ENCODE peak calls at places on chromosomes 11 and 22, in seven cellular contexts. X is fibroblast of lung; G is prostate gland; B is stomach; Y is CD4-positive, CD25-positive, alpha-beta regulatory T cell; C is heart left ventricle; H is CD8-positive, alpha-beta memory T cell. Z is an unnamed sample.

GRCh38 chr11:75760710-75761493 is 7.7 kb upstream of the DGAT2 start:
- DNase-seq in H (no peak), X (peak; percentile 46), G (no peak), C (no peak), B (no peak), Y (no peak), Z (no peak)

GRCh38 chr22:31328545-31328960 is 17.6 kb downstream of the PATZ1 start:
- DNase-seq in B (no peak), H (no peak), X (no peak), C (no peak), G (no peak), Y (no peak), Z (no peak)

GRCh38 chr11:29025001-29025400 is 916.8 kb downstream of the METTL15 start:
- DNase-seq in X (no peak), C (no peak), G (no peak), H (no peak), B (no peak), Y (no peak), Z (no peak)

GRCh38 chr11:114057605-114058004 is 1.9 kb upstream of the ZBTB16 start:
- DNase-seq in X (no peak), C (no peak), H (no peak), B (no peak), Y (no peak), G (no peak), Z (no peak)

GRCh38 chr11:111765320-111765983 is 737 bp downstream of the PPP2R1B start:
- DNase-seq in X (peak; percentile 12), G (peak; percentile 14), H (no peak), B (no peak), Y (peak; percentile 22), C (no peak), Z (no peak)

GRCh38 chr11:34356576-34356917 is 1.3 kb downstream of the ABTB2 start:
- DNase-seq in B (no peak), X (peak; percentile 47), C (peak; percentile 27), Y (peak; percentile 7), G (no peak), H (no peak), Z (no peak)

GRCh38 chr11:132895340-132895739 is 637.0 kb downstream of the OPCML start:
- DNase-seq in Y (no peak), X (peak; percentile 87), G (no peak), H (no peak), C (no peak), B (no peak), Z (no peak)

GRCh38 chr22:47784367-47784983 is 1022.0 kb downstream of the TBC1D22A start:
- DNase-seq in B (no peak), G (no peak), H (no peak), X (no peak), C (no peak), Y (no peak), Z (no peak)

GRCh38 chr11:118791961-118792578 is 1.1 kb upstream of the DDX6 start:
- DNase-seq in Y (peak; percentile 57), X (no peak), B (peak; percentile 37), H (peak; percentile 14), G (peak; percentile 28), C (peak; percentile 32), Z (no peak)

GRCh38 chr11:116918925-116919653 is 81.7 kb upstream of the APOA1 start:
- DNase-seq in B (no peak), G (no peak), Y (no peak), X (no peak), C (no peak), H (no peak), Z (no peak)

GRCh38 chr11:99069831-99070444 is 49.2 kb downstream of the CNTN5 start:
- DNase-seq in Y (no peak), C (no peak), G (no peak), B (no peak), H (no peak), X (peak; percentile 9), Z (no peak)

GRCh38 chr11:108368134-108368533 is 99.2 kb downstream of the C11orf65 start:
- DNase-seq in C (no peak), X (no peak), Y (no peak), H (no peak), B (no peak), G (no peak), Z (no peak)

GRCh38 chr11:9231848-9232177 is 33.3 kb downstream of the DENND5A start:
- DNase-seq in B (no peak), X (peak; percentile 81), C (no peak), H (no peak), Y (peak; percentile 49), G (no peak), Z (no peak)

GRCh38 chr11:68036717-68037239 is 2.0 kb upstream of the TCIRG1 start:
- DNase-seq in C (peak; percentile 68), B (peak; percentile 79), X (no peak), H (no peak), Y (peak; percentile 60), G (no peak), Z (no peak)

GRCh38 chr11:35584321-35584720 is 33.9 kb upstream of the FJX1 start:
- DNase-seq in C (no peak), Y (no peak), H (no peak), B (no peak), G (no peak), X (peak; percentile 83), Z (no peak)

GRCh38 chr11:28860898-28861297 is 752.7 kb downstream of the METTL15 start:
- DNase-seq in X (peak; percentile 63), B (no peak), Y (no peak), H (no peak), C (no peak), G (no peak), Z (no peak)

GRCh38 chr11:45333506-45333971 is 47.4 kb upstream of the SYT13 start:
- DNase-seq in B (peak; percentile 37), Y (no peak), H (no peak), X (peak; percentile 85), C (peak; percentile 61), G (no peak), Z (no peak)

GRCh38 chr22:24176630-24177029 is 4.7 kb upstream of the SUSD2 start:
- DNase-seq in H (no peak), C (peak; percentile 75), G (no peak), B (no peak), Y (no peak), X (no peak), Z (no peak)
- H3K36me3 ChIP-seq in H (peaks cover 18% of the 10 kb centered on the region), C (no peaks in the 10 kb centered on the region), G (peaks cover 8% of the 10 kb centered on the region), B (peaks cover 30% of the 10 kb centered on the region), Y (peaks cover 42% of the 10 kb centered on the region), X (peaks cover 20% of the 10 kb centered on the region), Z (peaks cover 73% of the 10 kb centered on the region)

GRCh38 chr22:22687638-22688500 is 43.5 kb downstream of the GGTLC2 start:
- DNase-seq in G (no peak), H (no peak), C (no peak), Y (peak; percentile 32), B (peak; percentile 34), X (peak; percentile 72), Z (no peak)

GRCh38 chr22:22684605-22685561 is 40.5 kb downstream of the GGTLC2 start:
- DNase-seq in X (peak; percentile 90), G (no peak), B (no peak), Y (peak; percentile 6), C (no peak), H (no peak), Z (no peak)

GRCh38 chr22:22683668-22684361 is 39.4 kb downstream of the GGTLC2 start:
- DNase-seq in B (no peak), C (no peak), G (no peak), H (no peak), Y (no peak), X (no peak), Z (no peak)

GRCh38 chr22:22682807-22683667 is 38.6 kb downstream of the GGTLC2 start:
- DNase-seq in H (no peak), X (peak; percentile 43), G (no peak), B (no peak), C (no peak), Y (no peak), Z (no peak)

DNA sequence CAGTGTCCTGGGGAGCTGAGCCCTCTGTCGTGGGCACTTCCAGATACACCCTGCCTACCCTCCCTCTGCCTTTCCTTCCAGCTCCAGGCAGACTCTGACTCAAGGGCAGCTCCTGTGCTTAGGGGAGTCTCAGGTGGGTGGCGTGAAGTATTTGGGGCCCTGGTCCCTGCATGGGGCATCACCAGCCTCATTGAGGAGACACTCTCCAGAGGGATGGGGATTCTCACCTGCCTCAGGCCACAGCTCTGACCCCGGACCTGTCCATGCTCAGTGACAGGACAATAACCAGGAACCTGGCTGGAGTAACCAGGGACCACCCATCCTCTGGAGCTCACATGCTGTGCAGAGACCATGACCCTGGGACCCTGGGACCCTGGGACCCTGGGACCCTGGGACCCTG is 41.2 kb downstream of the GGTLC2 start:
- DNase-seq in X (no peak), G (no peak), H (no peak), C (no peak), Y (no peak), B (no peak), Z (no peak)
- H3K4me1 ChIP-seq in X (peaks cover 6% of the 10 kb centered on the region), G (no peaks in the 10 kb centered on the region), H (no peaks in the 10 kb centered on the region), C (no peaks in the 10 kb centered on the region), Y (no peaks in the 10 kb centered on the region), B (no peaks in the 10 kb centered on the region), Z (no peaks in the 10 kb centered on the region)

DNA sequence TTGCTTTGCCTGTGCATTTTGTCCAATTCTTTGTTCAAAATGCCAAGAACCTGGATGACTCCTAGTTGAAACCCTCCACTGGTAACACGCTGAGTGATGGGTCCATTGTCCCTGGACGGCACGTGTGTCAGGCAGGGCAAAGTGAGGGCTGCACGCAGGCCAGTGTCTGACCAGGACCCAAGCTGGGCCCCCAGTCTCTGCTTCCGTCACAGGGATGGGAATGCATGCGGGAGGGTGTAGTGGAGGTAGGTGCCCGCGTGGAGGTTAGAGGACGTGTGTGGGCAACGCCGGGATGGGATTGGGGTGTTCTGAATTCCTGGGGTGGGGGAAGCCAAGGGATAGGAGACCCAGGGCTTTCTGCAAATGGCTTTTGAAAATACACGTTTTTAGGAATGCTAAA is 943.4 kb downstream of the BRD1 start:
- DNase-seq in Y (no peak), G (no peak), B (no peak), H (no peak), C (no peak), X (no peak), Z (no peak)
- H3K9me3 ChIP-seq in Y (no peaks in the 10 kb centered on the region), G (no peaks in the 10 kb centered on the region), B (no peaks in the 10 kb centered on the region), H (no peaks in the 10 kb centered on the region), C (no peaks in the 10 kb centered on the region), X (peaks cover 3% of the 10 kb centered on the region), Z (no peaks in the 10 kb centered on the region)

GRCh38 chr22:38238519-38239051 is 34.2 kb downstream of the TMEM184B start:
- DNase-seq in Y (no peak), G (no peak), C (no peak), H (no peak), X (peak; percentile 76), B (no peak), Z (no peak)

GRCh38 chr22:38239101-38239761 is 33.6 kb downstream of the TMEM184B start:
- DNase-seq in C (no peak), X (peak; percentile 89), B (no peak), G (peak; percentile 36), Y (no peak), H (no peak), Z (no peak)

GRCh38 chr22:38233427-38233826 is 31.6 kb downstream of the MAFF start:
- DNase-seq in B (no peak), H (no peak), C (no peak), G (no peak), Y (no peak), X (peak; percentile 52), Z (no peak)

GRCh38 chr22:38235240-38235850 is 33.6 kb downstream of the MAFF start:
- DNase-seq in C (no peak), X (no peak), B (no peak), Y (no peak), G (no peak), H (no peak), Z (no peak)

DNA sequence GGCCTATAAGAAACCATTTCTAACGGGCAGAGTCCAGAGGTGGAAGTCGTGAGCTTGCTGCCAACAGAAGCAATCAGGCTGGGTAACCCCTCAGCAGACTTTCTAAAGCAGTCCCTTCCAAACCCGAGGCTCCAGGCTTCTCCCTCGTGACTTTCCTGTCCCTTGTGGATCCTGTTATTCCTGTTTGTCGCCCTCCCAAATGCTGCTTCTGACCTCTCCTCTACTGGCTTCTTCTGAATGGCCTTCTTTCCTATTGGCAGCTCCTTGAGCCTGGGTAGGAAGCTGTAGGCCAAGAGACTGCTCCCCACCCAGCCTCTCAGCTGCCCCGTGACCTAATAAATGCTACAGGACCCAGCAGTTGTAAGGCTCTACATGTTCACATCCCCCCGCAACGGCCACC is 35.0 kb downstream of the MAFF start:
- DNase-seq in B (peak; percentile 78), X (no peak), Y (no peak), H (no peak), C (no peak), G (peak; percentile 79), Z (no peak)
- H3K36me3 ChIP-seq in B (peaks cover 32% of the 10 kb centered on the region), X (peaks cover 10% of the 10 kb centered on the region), Y (peaks cover 11% of the 10 kb centered on the region), H (no peaks in the 10 kb centered on the region), C (no peaks in the 10 kb centered on the region), G (no peaks in the 10 kb centered on the region), Z (no peaks in the 10 kb centered on the region)

Z was measured in naive thymus-derived CD4-positive, alpha-beta T cell.